ENCODE peak calls at places on chromosomes 7 and 10, in seven cellular contexts. G is IMR-90, D is GDM1, M is KG1, H is epithelial cell of prostate, Y is amniotic epithelial cell, N is AG09319. I is an unnamed sample.

GRCh38 chr10:24866615-24867583 is 85.5 kb downstream of the PRTFDC1 start:
- DNase-seq in Y (peak; percentile 78), H (peak; percentile 55), G (peak; percentile 87), M (no peak), N (no peak), D (no peak), I (peak; percentile 59)

GRCh38 chr7:20280475-20281351 is 50.0 kb upstream of the ITGB8 start:
- DNase-seq in Y (peak; percentile 32), D (no peak), H (no peak), M (no peak), G (peak; percentile 88), N (peak; percentile 31), I (peak; percentile 67)

GRCh38 chr10:14211617-14212016 is 119.1 kb downstream of the FRMD4A start:
- DNase-seq in G (no peak), N (no peak), Y (no peak), D (no peak), M (no peak), H (no peak), I (no peak)

GRCh38 chr10:129863231-129863663 is 100.8 kb downstream of the EBF3 start:
- DNase-seq in Y (no peak), H (no peak), N (no peak), M (no peak), D (no peak), G (no peak), I (no peak)

GRCh38 chr7:44220046-44220720 is 19.4 kb downstream of the YKT6 start:
- DNase-seq in N (no peak), H (no peak), Y (no peak), G (no peak), D (no peak), M (no peak), I (no peak)

GRCh38 chr10:102654566-102654965 is 10.3 kb downstream of the TRIM8 start:
- DNase-seq in N (no peak), D (no peak), H (no peak), M (no peak), Y (no peak), G (no peak), I (no peak)

GRCh38 chr10:110818311-110819257 is 53.1 kb upstream of the PDCD4 start:
- DNase-seq in M (no peak), Y (no peak), H (no peak), N (no peak), D (no peak), G (no peak), I (no peak)

GRCh38 chr7:129210256-129210988 is 14.4 kb upstream of the AHCYL2 start:
- DNase-seq in G (peak; percentile 44), H (no peak), Y (peak; percentile 28), D (peak; percentile 57), N (no peak), M (no peak), I (peak; percentile 54)

GRCh38 chr7:100437150-100438100 is 1.1 kb upstream of the PPP1R35 start:
- DNase-seq in H (no peak), Y (no peak), D (no peak), N (no peak), G (no peak), M (no peak), I (no peak)

GRCh38 chr7:1176891-1177373 is 16.9 kb upstream of the ZFAND2A start:
- DNase-seq in M (peak; percentile 41), G (peak; percentile 31), H (no peak), D (peak; percentile 77), N (no peak), Y (peak; percentile 47), I (peak; percentile 65)

GRCh38 chr10:34721201-34721840 is 93.8 kb downstream of the PARD3 start:
- DNase-seq in H (no peak), N (no peak), Y (peak; percentile 74), M (no peak), G (peak; percentile 68), D (no peak), I (peak; percentile 71)

GRCh38 chr7:150359007-150359917 is 9.4 kb upstream of the REPIN1 start:
- DNase-seq in G (no peak), M (no peak), H (no peak), Y (no peak), D (no peak), N (no peak), I (no peak)

GRCh38 chr7:97004237-97004930 is 969 bp upstream of the DLX6 start:
- DNase-seq in G (no peak), D (no peak), M (no peak), H (no peak), Y (no peak), N (no peak), I (no peak)

GRCh38 chr7:119949053-119949452 is 323.9 kb upstream of the KCND2 start:
- DNase-seq in N (no peak), M (peak; percentile 34), G (no peak), H (no peak), Y (no peak), D (no peak), I (no peak)

GRCh38 chr7:43071604-43072003 is 40.8 kb upstream of the HECW1 start:
- DNase-seq in Y (peak; percentile 7), G (peak; percentile 1), M (no peak), H (no peak), D (no peak), N (no peak), I (peak; percentile 3)

GRCh38 chr7:11935905-11936304 is 103.9 kb upstream of the THSD7A start:
- DNase-seq in H (no peak), M (no peak), D (no peak), Y (no peak), G (no peak), N (no peak), I (no peak)

GRCh38 chr7:21238717-21239116 is 189.2 kb upstream of the SP4 start:
- DNase-seq in Y (no peak), G (no peak), N (no peak), D (no peak), M (no peak), H (no peak), I (no peak)

GRCh38 chr10:32418572-32418971 is 27.4 kb upstream of the CCDC7 start:
- DNase-seq in M (no peak), H (no peak), G (no peak), Y (no peak), D (no peak), N (no peak), I (no peak)